ENCODE peak calls at places on chromosome 11, in five cellular contexts. S is astrocyte of the cerebellum, P is A549, O is foreskin fibroblast, R is HCT116. E is an unnamed sample.
A peak's percentile ranks its signal among the peaks of the same experiment; 100 is the strongest.

GRCh38 chr11:118338637-118339061 is 3.9 kb downstream of the CD3D start:
- DNase-seq in S (no peak), P (no peak), O (no peak), R (no peak), E (peak; percentile 34)

GRCh38 chr11:115920087-115920461 is 415.9 kb upstream of the CADM1 start:
- DNase-seq in O (no peak), P (no peak), S (no peak), R (no peak), E (no peak)

GRCh38 chr11:32259641-32260081 is 168.8 kb downstream of the RCN1 start:
- DNase-seq in O (no peak), S (peak; percentile 93), P (no peak), R (no peak), E (peak; percentile 74)

GRCh38 chr11:65526744-65527143 is 1.9 kb downstream of the SCYL1 start:
- DNase-seq in P (no peak), R (no peak), O (no peak), S (no peak), E (no peak)

GRCh38 chr11:12704049-12704448 is 29.8 kb downstream of the TEAD1 start:
- DNase-seq in S (peak; percentile 35), O (peak; percentile 75), R (no peak), P (no peak), E (no peak)

GRCh38 chr11:37088573-37088910 is 490.5 kb upstream of the RAG2 start:
- DNase-seq in R (no peak), P (no peak), S (no peak), O (no peak), E (no peak)

GRCh38 chr11:33598426-33599069 is 102.1 kb downstream of the C11orf91 start:
- DNase-seq in S (no peak), O (no peak), P (no peak), R (no peak), E (no peak)

GRCh38 chr11:30508594-30508993 is 77.6 kb downstream of the MPPED2 start:
- DNase-seq in O (no peak), R (no peak), P (no peak), S (no peak), E (no peak)

GRCh38 chr11:84804026-84804425 is 823.1 kb downstream of the DLG2 start:
- DNase-seq in P (no peak), O (no peak), R (no peak), S (no peak), E (no peak)

GRCh38 chr11:131875611-131876010 is 505.2 kb downstream of the NTM start:
- DNase-seq in S (no peak), P (no peak), R (no peak), O (peak; percentile 64), E (no peak)

GRCh38 chr11:89175796-89176195 is 1.9 kb upstream of the TYR start:
- DNase-seq in R (no peak), P (no peak), S (no peak), O (no peak), E (no peak)

GRCh38 chr11:86244063-86244521 is 461 bp upstream of the EED start:
- DNase-seq in O (peak; percentile 93), S (peak; percentile 77), P (peak; percentile 93), R (peak; percentile 86), E (peak; percentile 83)

GRCh38 chr11:86244522-86245368 is at the start of gene EED:
- DNase-seq in O (peak; percentile 99), P (peak; percentile 87), R (peak; percentile 86), S (peak; percentile 86), E (peak; percentile 89)

GRCh38 chr11:86247608-86248007 is 3.1 kb downstream of the EED start:
- DNase-seq in R (no peak), S (no peak), P (no peak), O (no peak), E (no peak)

GRCh38 chr11:86245369-86246292 is 1.1 kb downstream of the EED start:
- DNase-seq in P (peak; percentile 14), S (no peak), R (no peak), O (peak; percentile 34), E (no peak)

DNA sequence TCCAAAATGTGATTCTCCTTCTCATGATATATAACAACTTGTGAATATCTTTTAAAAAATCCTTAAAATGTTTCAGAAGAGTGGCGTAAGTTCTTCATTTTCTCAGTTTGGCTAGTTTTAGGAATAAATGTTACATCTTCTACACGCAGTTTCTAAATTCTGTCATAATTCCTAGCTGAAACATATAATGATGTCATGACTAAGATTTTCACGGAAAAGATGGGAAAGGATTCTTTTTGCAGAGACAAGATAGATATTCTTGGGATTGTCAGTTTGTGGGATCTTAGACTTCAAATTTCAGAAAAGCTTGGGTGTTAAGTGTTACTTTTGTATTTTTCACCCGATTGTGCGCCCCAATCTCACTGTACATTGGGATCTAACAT is 1.7 kb downstream of the EED start:
- DNase-seq in P (no peak), R (no peak), O (no peak), S (no peak), E (no peak)
- H3K4me3 ChIP-seq in P (peak overlapping the region; percentile 76), R (peak overlapping the region; percentile 92), O (peak overlapping the region; percentile 75), S (peak overlapping the region; percentile 81), E (peak overlapping the region; percentile 80)

GRCh38 chr11:19802773-19803293 is 90.2 kb downstream of the NAV2 start:
- DNase-seq in R (no peak), S (no peak), P (no peak), O (peak; percentile 22), E (no peak)

GRCh38 chr11:19795082-19795481 is 82.4 kb downstream of the NAV2 start:
- DNase-seq in S (no peak), O (no peak), R (no peak), P (no peak), E (no peak)

GRCh38 chr11:19800714-19801519 is 88.3 kb downstream of the NAV2 start:
- DNase-seq in S (no peak), R (no peak), P (no peak), O (peak; percentile 25), E (no peak)

GRCh38 chr11:19803506-19803998 is 90.9 kb downstream of the NAV2 start:
- DNase-seq in S (no peak), O (no peak), R (no peak), P (no peak), E (no peak)

GRCh38 chr11:19800162-19800561 is 87.5 kb downstream of the NAV2 start:
- DNase-seq in S (no peak), R (no peak), O (peak; percentile 30), P (no peak), E (no peak)
- TF ChIP-seq CTCF in S (peak; percentile 51), R (peak; percentile 35), O (peak; percentile 34), P (peak; percentile 11), E (peak; percentile 25)

GRCh38 chr11:57762235-57762866 is 749 bp downstream of the CTNND1 start:
- DNase-seq in P (peak; percentile 31), R (no peak), S (no peak), O (peak; percentile 29), E (no peak)

GRCh38 chr11:57764972-57765371 is 3.4 kb downstream of the CTNND1 start:
- DNase-seq in O (no peak), R (no peak), P (no peak), S (no peak), E (no peak)

GRCh38 chr11:57761301-57762234 is at the start of gene CTNND1:
- DNase-seq in S (peak; percentile 98), P (peak; percentile 99), O (peak; percentile 97), R (peak; percentile 95), E (no peak)

GRCh38 chr11:57763568-57763967 is 2.0 kb downstream of the CTNND1 start:
- DNase-seq in S (no peak), P (peak; percentile 76), O (peak; percentile 69), R (no peak), E (no peak)

GRCh38 chr11:57764527-57764926 is 2.9 kb downstream of the CTNND1 start:
- DNase-seq in P (no peak), R (no peak), S (no peak), O (no peak), E (no peak)
- H3K4me3 ChIP-seq in P (peak overlapping the region; percentile 73), R (no peak overlapping the region), S (peak overlapping the region; percentile 76), O (peak overlapping the region; percentile 83), E (no peak overlapping the region)

DNA sequence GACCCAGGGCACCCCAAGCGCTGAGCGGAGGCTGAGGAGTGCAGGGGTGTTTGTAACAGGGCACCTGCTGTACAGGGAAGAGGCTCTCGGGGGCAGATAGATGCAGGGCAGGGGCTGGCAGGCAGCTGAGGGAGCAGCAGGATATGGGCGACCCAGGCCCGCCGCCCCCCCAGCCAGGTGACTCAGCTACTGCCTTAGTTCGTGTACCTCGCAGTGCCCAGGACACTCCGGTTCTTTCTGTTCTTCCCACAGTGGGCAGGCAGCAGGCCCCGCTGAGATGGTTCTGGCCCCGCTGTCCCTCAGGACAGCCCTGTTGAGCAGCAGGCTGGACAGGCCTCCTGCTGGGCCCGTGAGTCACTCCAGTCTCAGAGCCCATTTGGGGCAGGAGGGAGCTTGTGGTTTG is 16.2 kb downstream of the PHLDA2 start:
- DNase-seq in R (no peak), P (no peak), O (peak; percentile 68), S (no peak), E (no peak)
- TF ChIP-seq CTCF in R (no peak), P (no peak), O (no peak), S (no peak), E (no peak)

GRCh38 chr11:96055706-96056387 is 131.9 kb upstream of the MTMR2 start:
- DNase-seq in O (peak; percentile 87), P (no peak), R (no peak), S (no peak), E (no peak)

GRCh38 chr11:96052921-96053631 is 129.2 kb upstream of the MTMR2 start:
- DNase-seq in R (no peak), O (peak; percentile 71), S (no peak), P (no peak), E (no peak)

GRCh38 chr11:96056581-96056980 is 132.7 kb upstream of the MTMR2 start:
- DNase-seq in P (no peak), S (no peak), O (no peak), R (no peak), E (no peak)

GRCh38 chr11:96051820-96052219 is 127.9 kb upstream of the MTMR2 start:
- DNase-seq in P (no peak), R (no peak), O (no peak), S (no peak), E (peak; percentile 60)

DNA sequence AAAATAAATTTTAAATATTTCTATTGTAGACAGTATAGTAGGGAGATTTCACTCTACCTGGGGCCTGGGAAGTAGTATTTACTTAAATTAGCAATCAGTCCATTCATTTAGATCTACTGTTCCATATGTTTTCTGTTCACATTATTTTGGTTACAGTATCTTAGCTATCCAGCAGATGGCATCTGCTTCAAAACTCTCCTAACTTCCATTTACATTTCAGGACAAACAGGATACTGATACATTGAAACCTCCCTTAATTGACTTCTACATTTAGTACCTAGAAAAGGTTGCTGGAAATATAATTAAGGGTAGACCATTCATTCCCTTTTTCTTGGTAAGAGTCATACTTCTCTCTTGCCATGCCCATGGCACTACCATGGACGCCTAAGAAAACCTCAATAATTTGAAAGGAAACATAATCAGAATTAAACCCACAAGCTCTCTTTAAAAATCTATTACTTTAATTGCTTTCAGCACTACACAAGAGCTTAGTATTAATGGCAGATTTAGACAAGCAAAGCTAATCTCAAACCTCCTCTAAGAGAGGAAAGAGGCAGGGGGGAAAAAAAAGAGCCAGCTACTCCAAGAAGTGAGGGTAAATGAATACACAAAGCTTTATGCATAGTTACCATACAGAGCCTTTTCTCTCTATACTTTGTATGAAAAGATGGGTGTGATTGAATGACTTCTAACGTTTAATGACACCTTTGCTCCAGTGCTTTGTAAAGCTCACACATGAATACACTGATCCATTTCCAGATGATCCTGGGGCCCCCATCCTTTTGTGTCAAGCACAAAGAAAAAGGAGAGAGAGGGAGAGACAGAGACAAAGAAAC is 131.2 kb upstream of the MTMR2 start:
- DNase-seq in O (peak; percentile 70), P (peak; percentile 7), S (no peak), R (peak; percentile 27), E (no peak)
- H3K4me3 ChIP-seq in O (no peak overlapping the region), P (no peak overlapping the region), S (no peak overlapping the region), R (no peak overlapping the region), E (no peak overlapping the region)

GRCh38 chr11:63427971-63428508 is 58.5 kb downstream of the SLC22A9 start:
- DNase-seq in S (no peak), R (no peak), P (no peak), O (no peak), E (no peak)
- TF ChIP-seq CTCF in S (no peak), R (peak; percentile 11), P (no peak), O (no peak), E (peak; percentile 37)

E was measured in GM12864.